ENCODE peak calls at places on chromosomes 13 and 19, in four cellular contexts. F, O, M and P are unnamed samples.

GRCh38 chr19:54420383-54421168 is 5.3 kb downstream of the TTYH1 start:
- DNase-seq in F (peak; percentile 42), O (no peak), M (no peak), P (no peak)

GRCh38 chr13:43767351-43767901 is 19.3 kb downstream of the ENOX1 start:
- DNase-seq in F (peak; percentile 21), O (no peak), M (no peak), P (no peak)

GRCh38 chr13:61935710-61936109 is 520.1 kb upstream of the PCDH20 start:
- DNase-seq in F (no peak), O (no peak), M (no peak), P (no peak)

GRCh38 chr19:41016488-41017071 is 25.5 kb downstream of the CYP2B6 start:
- DNase-seq in F (no peak), O (no peak), M (peak; percentile 23), P (peak; percentile 5)

GRCh38 chr13:75675421-75675820 is 39.3 kb downstream of the LMO7 start:
- DNase-seq in F (no peak), O (no peak), M (no peak), P (no peak)

GRCh38 chr13:98435356-98435755 is 141.6 kb downstream of the STK24 start:
- DNase-seq in F (no peak), O (no peak), M (no peak), P (no peak)

GRCh38 chr19:1675633-1676350 is 23.4 kb upstream of the TCF3 start:
- DNase-seq in F (no peak), O (no peak), M (no peak), P (no peak)

GRCh38 chr19:48571378-48572162 is 19.6 kb downstream of the SULT2B1 start:
- DNase-seq in F (no peak), O (no peak), M (no peak), P (no peak)

GRCh38 chr19:45471866-45472556 is 4.2 kb downstream of the FOSB start:
- DNase-seq in F (peak; percentile 60), O (no peak), M (no peak), P (no peak)

GRCh38 chr19:34996978-34997640 is 3.0 kb upstream of the GRAMD1A start:
- DNase-seq in F (no peak), O (no peak), M (no peak), P (peak; percentile 67)

GRCh38 chr19:7677664-7678311 is 898 bp downstream of the MCEMP1 start:
- DNase-seq in F (no peak), O (no peak), M (no peak), P (no peak)

GRCh38 chr19:929523-930258 is 3.9 kb downstream of the ARID3A start:
- DNase-seq in F (no peak), O (no peak), M (no peak), P (no peak)

GRCh38 chr19:52748336-52748950 is 13.6 kb upstream of the ZNF611 start:
- DNase-seq in F (peak; percentile 29), O (no peak), M (peak; percentile 68), P (peak; percentile 36)

GRCh38 chr13:31005066-31005465 is 72.6 kb downstream of the TEX26 start:
- DNase-seq in F (no peak), O (no peak), M (no peak), P (no peak)

GRCh38 chr13:84431646-84432045 is 549.4 kb upstream of the SLITRK1 start:
- DNase-seq in F (no peak), O (no peak), M (no peak), P (no peak)

GRCh38 chr13:112997188-112998135 is 28.4 kb downstream of the MCF2L start:
- DNase-seq in F (no peak), O (no peak), M (no peak), P (no peak)

GRCh38 chr13:25493930-25494707 is 122.3 kb downstream of the ATP8A2 start:
- DNase-seq in F (no peak), O (no peak), M (no peak), P (no peak)

GRCh38 chr19:1867359-1867724 is 4.0 kb upstream of the KLF16 start:
- DNase-seq in F (no peak), O (no peak), M (no peak), P (no peak)

GRCh38 chr13:60397693-60398437 is 845 bp downstream of the TDRD3 start:
- DNase-seq in F (peak; percentile 53), O (no peak), M (peak; percentile 69), P (no peak)

GRCh38 chr13:107866007-107866665 is 349.2 kb downstream of the LIG4 start:
- DNase-seq in F (no peak), O (no peak), M (no peak), P (no peak)

GRCh38 chr13:107866666-107867623 is 348.4 kb downstream of the LIG4 start:
- DNase-seq in F (no peak), O (peak; percentile 9), M (no peak), P (no peak)

GRCh38 chr13:107865643-107866006 is 349.7 kb downstream of the LIG4 start:
- DNase-seq in F (no peak), O (no peak), M (no peak), P (no peak)

GRCh38 chr13:107867701-107868661 is 347.4 kb downstream of the LIG4 start:
- DNase-seq in F (no peak), O (no peak), M (no peak), P (no peak)

DNA sequence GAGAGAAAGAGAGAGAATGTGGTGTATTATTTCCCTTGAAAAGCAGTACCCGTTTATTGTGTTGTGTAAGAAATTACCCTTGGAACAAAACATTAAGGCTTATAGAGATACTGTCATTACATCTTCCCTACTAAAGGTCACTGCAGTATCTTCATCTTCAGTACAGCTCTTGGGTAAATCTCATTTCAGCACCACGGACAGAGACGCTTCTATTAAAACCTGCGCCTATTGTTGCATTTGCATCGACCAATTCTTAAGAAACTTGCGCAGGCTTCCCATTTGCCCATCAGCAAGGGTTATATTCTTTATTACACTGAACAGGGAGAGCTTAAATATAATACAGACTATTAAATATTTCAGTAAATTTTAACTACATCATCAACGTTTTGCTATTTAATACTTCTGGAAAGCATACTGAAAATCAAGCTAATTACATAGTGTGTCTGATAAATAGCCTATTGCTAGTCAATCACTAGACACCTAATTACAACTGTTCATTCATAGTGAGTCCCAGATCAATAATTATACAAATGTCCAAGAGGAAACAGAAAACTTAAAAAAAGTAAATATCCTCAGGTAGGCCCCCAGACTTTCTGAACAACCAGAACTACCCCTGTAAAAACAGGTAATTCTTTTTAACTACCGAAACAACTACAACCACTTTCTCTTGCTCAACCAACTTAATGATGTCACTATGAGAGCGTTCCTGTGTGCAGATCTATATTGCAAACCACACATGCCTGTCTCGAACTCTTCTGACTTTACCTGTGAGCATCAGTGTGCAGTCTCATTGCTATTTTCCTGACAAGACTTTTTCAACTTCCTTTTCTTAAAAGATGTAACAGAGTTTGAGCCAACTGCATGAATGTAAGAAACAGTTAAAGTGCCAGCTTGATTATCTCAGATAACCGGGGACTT is 350.5 kb downstream of the LIG4 start:
- DNase-seq in F (no peak), O (peak; percentile 79), M (no peak), P (peak; percentile 41)
- H3K4me3 ChIP-seq in F (no peak overlapping the region), O (peak overlapping the region; percentile 71), M (no peak overlapping the region), P (no peak overlapping the region)

GRCh38 chr13:110559986-110560385 is 1.5 kb downstream of the RAB20 start:
- DNase-seq in F (no peak), O (no peak), M (no peak), P (no peak)
- H3K4me3 ChIP-seq in F (peak overlapping the region; percentile 72), O (no peak overlapping the region), M (peak overlapping the region; percentile 78), P (no peak overlapping the region)

DNA sequence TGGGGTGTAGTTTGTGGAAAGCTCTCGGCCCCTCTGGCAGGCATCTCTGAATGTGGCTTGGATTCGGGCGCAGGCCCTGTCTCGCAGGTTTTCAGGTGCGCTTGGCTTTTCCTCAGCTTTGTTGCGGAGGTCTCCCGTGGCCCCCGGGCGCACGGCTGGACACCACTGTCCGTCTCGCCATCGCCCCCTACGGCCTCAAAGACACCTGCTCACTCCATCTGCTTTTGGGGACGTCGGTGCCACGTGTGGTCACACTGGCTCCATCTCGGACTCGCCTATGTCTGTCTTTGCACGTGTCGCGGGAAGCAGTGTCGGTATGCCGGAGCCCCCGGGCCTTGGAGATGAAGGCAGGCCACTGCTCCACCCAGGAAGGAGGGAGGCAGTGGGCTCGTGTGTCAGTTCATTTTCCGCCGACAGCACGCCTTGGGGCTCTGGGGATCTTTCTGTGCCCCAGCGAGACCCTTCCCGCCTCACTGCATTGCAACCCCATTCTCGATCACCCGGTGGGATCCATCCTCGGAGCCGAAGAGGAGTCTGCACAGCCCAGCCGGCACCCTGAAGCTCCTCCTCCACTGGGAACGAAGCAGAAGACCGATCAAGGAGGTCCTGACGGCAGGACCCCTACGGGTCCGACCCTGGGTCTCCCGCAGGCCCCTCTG is 42.1 kb downstream of the ZNF146 start:
- DNase-seq in F (no peak), O (no peak), M (no peak), P (no peak)
- H3K4me3 ChIP-seq in F (no peak overlapping the region), O (peak overlapping the region; percentile 44), M (peak overlapping the region; percentile 72), P (no peak overlapping the region)

GRCh38 chr13:50593228-50593627 is 250.3 kb downstream of the DLEU7 start:
- DNase-seq in F (no peak), O (no peak), M (no peak), P (peak; percentile 46)
- H3K4me3 ChIP-seq in F (no peak overlapping the region), O (no peak overlapping the region), M (no peak overlapping the region), P (no peak overlapping the region)

DNA sequence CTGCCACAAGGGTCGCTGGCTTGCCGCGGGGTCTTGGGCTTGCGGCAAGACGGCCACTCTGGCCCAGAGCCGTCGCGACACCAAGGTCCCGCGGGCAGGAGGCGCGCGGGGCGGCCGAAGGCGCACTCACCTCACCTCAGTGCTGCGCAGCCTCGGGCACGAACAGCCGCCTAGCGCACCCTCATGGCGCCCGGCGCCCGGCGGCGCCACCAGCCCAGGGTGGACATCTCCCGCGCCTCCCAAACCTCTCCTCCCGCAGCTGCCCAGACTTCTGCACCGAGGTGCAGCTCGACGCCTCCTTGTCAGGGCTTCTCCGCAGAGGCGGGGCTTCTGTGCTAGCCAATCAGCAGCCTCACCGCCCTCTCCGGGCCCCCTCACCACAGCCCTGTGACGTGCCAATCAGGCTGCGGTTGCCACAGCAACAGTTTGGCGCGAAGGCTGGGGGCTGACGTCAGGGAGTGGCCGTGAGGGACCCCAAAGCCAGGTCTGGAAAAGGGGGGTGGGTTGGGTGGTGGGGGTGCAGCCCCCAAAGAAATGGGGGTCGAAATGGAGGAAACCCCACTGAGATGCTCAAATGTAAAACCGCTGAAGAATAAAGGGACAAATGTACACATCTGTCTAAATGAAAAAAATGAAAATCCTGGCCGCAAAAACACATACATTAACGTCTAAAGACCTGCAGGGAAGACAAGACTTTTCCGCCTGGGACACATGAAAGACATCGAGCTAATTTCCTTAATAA is at the start of the genes PEG3 and ZIM2:
- DNase-seq in F (peak; percentile 95), O (no peak), M (peak; percentile 77), P (no peak)
- H3K4me3 ChIP-seq in F (peak within 1 kb of the TSS; percentile 62), O (peak within 1 kb of the TSS; percentile 22), M (peak within 1 kb of the TSS; percentile 60), P (no peak within 1 kb of the TSS)

DNA sequence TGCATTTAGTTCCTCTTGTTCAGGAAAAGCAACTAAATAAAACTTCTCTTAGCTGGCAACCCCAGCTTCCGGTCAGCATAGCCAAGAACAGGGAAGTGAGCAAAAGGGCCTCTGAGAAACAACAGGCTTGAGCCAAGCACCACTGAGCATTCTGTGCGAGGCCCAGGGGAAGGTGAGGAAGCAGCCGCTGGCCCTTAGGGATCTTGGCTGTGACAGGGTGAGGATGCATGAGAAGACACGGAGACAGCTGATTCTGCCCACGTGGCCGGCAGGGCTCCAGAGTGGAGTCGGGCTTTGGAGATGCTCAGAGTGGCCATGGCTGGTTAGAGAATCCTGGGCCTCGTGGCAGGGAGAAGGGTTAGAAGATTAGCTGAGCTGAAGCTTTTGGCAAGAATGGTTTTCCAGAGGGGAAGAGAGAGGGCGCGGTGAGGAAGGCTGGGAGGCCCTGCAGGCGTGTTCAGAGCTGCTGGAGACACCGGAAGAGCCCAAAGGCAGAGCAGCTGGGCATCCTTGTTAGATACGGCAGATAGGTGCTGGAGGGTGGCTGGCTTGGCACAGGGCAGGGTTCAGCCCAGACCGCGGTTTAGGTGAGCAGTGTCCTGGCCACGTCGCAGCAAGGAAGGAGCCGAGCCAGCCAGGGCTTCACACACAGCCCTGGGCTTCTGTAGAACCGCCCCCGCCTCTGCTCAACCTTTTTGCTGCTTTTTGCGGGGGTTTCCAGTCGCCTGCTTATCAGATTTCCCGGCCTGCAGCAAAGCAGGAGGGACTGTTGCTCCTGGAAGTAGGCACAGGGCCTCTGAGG is 17.3 kb downstream of the UPF1 start:
- DNase-seq in F (peak; percentile 71), O (no peak), M (peak; percentile 82), P (no peak)
- H3K4me3 ChIP-seq in F (no peak overlapping the region), O (no peak overlapping the region), M (no peak overlapping the region), P (no peak overlapping the region)